ENCODE peak calls at places on chromosomes 5 and 9, in four cellular contexts. D, T, A and B are unnamed samples.

GRCh38 chr9:21779397-21779796 is 23.0 kb upstream of the MTAP start:
- DNase-seq in T (peak; percentile 55), A (no peak), D (no peak), B (no peak)

GRCh38 chr5:172940242-172941066 is 18.8 kb upstream of the RPL26L1 start:
- DNase-seq in D (peak; percentile 32), T (no peak), A (no peak), B (no peak)

GRCh38 chr5:38797838-38798237 is 48.0 kb upstream of the OSMR start:
- DNase-seq in T (no peak), D (no peak), A (no peak), B (no peak)

GRCh38 chr9:131608469-131609115 is 63.3 kb downstream of the PRRT1B start:
- DNase-seq in D (peak; percentile 85), A (no peak), T (peak; percentile 93), B (no peak)

GRCh38 chr5:74765201-74765600 is 1.7 kb downstream of the GFM2 start:
- DNase-seq in T (peak; percentile 19), A (no peak), D (no peak), B (no peak)

GRCh38 chr5:57784106-57784505 is 301.5 kb upstream of the ACTBL2 start:
- DNase-seq in A (no peak), T (peak; percentile 40), D (no peak), B (no peak)

GRCh38 chr5:93378073-93378472 is 202.9 kb downstream of the NR2F1-AS1 start:
- DNase-seq in A (no peak), T (peak; percentile 88), D (no peak), B (no peak)

GRCh38 chr9:86549434-86549833 is 195.2 kb upstream of the TUT7 start:
- DNase-seq in T (peak; percentile 70), D (no peak), A (no peak), B (no peak)

GRCh38 chr9:70988551-70988950 is 132.9 kb downstream of the TRPM3 start:
- DNase-seq in D (no peak), A (no peak), T (no peak), B (no peak)

GRCh38 chr5:84292000-84292642 is 92.6 kb downstream of the EDIL3 start:
- DNase-seq in A (no peak), D (no peak), T (no peak), B (no peak)

GRCh38 chr5:123035320-123035949 is 1.1 kb downstream of the PPIC start:
- DNase-seq in A (no peak), D (peak; percentile 84), T (peak; percentile 48), B (no peak)

GRCh38 chr9:35026671-35027070 is 37.1 kb downstream of the DNAJB5 start:
- DNase-seq in T (no peak), D (no peak), A (no peak), B (no peak)

GRCh38 chr5:39489263-39489662 is 64.5 kb upstream of the DAB2 start:
- DNase-seq in T (no peak), A (no peak), D (no peak), B (no peak)

GRCh38 chr5:159422371-159422770 is 92.1 kb upstream of the IL12B start:
- DNase-seq in A (no peak), D (no peak), T (peak; percentile 64), B (no peak)

GRCh38 chr9:70566743-70567142 is 152.3 kb upstream of the KLF9 start:
- DNase-seq in T (no peak), A (no peak), D (no peak), B (no peak)

GRCh38 chr5:13511442-13511841 is 433.0 kb downstream of the DNAH5 start:
- DNase-seq in T (no peak), D (no peak), A (no peak), B (no peak)

GRCh38 chr9:98327249-98327561 is 71.8 kb upstream of the TBC1D2 start:
- DNase-seq in A (no peak), T (no peak), D (no peak), B (no peak)

GRCh38 chr5:6161257-6161656 is 217.1 kb downstream of the MED10 start:
- DNase-seq in T (no peak), A (no peak), D (no peak), B (no peak)

GRCh38 chr5:17743580-17744435 is 109.5 kb downstream of the TAF11L14 start:
- DNase-seq in T (peak; percentile 92), D (no peak), A (no peak), B (no peak)

GRCh38 chr5:149757956-149758355 is 27.8 kb downstream of the PPARGC1B start:
- DNase-seq in D (no peak), A (no peak), T (no peak), B (no peak)

GRCh38 chr5:149206524-149207141 is 65.0 kb upstream of the AFAP1L1 start:
- DNase-seq in A (no peak), T (peak; percentile 24), D (no peak), B (no peak)

GRCh38 chr9:27331393-27331792 is 34.4 kb upstream of the EQTN start:
- DNase-seq in T (no peak), D (no peak), A (no peak), B (no peak)

GRCh38 chr5:107331882-107332281 is 338.9 kb downstream of the EFNA5 start:
- DNase-seq in A (no peak), D (no peak), T (peak; percentile 17), B (no peak)

GRCh38 chr5:175248416-175248905 is 195.5 kb downstream of the DRD1 start:
- DNase-seq in T (peak; percentile 80), D (no peak), A (no peak), B (no peak)

GRCh38 chr5:110386782-110387181 is 339.7 kb downstream of the TMEM232 start:
- DNase-seq in A (no peak), T (peak; percentile 92), D (no peak), B (no peak)

GRCh38 chr9:100206899-100207298 is 107.9 kb downstream of the INVS start:
- DNase-seq in T (peak; percentile 73), A (no peak), D (no peak), B (no peak)

GRCh38 chr5:76337949-76338589 is 65.0 kb upstream of the IQGAP2 start:
- DNase-seq in D (no peak), A (peak; percentile 26), T (peak; percentile 76), B (peak; percentile 32)

GRCh38 chr9:120579139-120579749 is 723 bp downstream of the CDK5RAP2 start:
- DNase-seq in A (no peak), D (no peak), T (no peak), B (no peak)

GRCh38 chr5:136374003-136374402 is 8.7 kb upstream of the TRPC7 start:
- DNase-seq in D (no peak), T (peak; percentile 21), A (no peak), B (no peak)

GRCh38 chr5:139105621-139106071 is 92.5 kb downstream of the SIL1 start:
- DNase-seq in D (no peak), T (no peak), A (no peak), B (peak; percentile 17)

GRCh38 chr5:123001801-123002200 is 34.7 kb downstream of the PPIC start:
- DNase-seq in D (no peak), A (no peak), T (no peak), B (no peak)

GRCh38 chr9:26746357-26747072 is 146.1 kb downstream of the CAAP1 start:
- DNase-seq in T (peak; percentile 35), D (no peak), A (no peak), B (no peak)

GRCh38 chr5:176796970-176797369 is 13.4 kb upstream of the UNC5A start:
- DNase-seq in A (no peak), T (no peak), D (no peak), B (no peak)

GRCh38 chr5:50301756-50302155 is 139.3 kb downstream of the EMB start:
- DNase-seq in D (no peak), A (no peak), T (no peak), B (no peak)

GRCh38 chr9:33443047-33443446 is 4.3 kb downstream of the AQP3 start:
- DNase-seq in T (no peak), A (no peak), D (peak; percentile 90), B (no peak)

GRCh38 chr5:957730-958485 is 50.7 kb upstream of the NKD2 start:
- DNase-seq in D (peak; percentile 70), T (no peak), A (peak; percentile 7), B (no peak)

GRCh38 chr5:126386146-126386545 is 37.1 kb upstream of the GRAMD2B start:
- DNase-seq in D (no peak), T (peak; percentile 39), A (no peak), B (no peak)

GRCh38 chr5:97545856-97546570 is 363.0 kb upstream of the RIOK2 start:
- DNase-seq in D (no peak), T (peak; percentile 33), A (no peak), B (no peak)

DNA sequence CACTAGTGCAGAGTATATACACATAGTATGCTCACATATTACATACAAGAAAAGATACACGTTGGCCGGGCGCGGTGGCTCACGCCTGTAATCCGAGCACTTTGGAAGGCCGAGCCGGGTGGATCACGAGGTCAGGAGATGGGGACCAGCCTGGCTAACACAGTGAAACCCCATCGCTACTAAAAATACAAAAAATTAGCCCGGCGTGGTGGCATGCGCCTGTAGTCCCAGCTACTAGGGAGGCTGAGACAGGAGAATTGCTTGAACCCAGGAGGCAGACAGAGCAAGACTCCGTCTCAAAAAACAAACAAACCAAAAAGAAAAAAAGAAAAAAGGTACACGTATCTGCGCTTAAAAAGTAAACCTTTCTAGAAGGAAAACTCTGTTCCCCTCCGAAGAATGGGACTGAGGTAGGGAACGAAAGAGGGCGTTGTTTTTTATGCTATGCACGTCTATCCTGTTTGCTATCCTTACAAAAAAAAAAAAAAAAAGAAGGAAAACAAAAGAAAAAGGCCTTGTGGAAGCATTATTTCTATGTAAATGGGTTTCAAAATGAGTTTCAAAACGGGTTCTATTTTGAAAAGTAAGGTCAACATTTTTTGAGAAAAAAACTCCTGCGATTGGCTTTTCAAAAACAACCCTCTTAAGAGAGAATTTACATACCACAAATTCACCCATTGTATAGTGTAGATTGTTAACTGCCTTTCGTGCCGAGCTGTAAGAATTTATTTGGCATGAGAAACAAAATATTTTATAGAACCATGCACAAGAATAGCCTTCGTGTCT is 1.2 kb downstream of the AK3 start:
- DNase-seq in A (no peak), T (peak; percentile 23), D (no peak), B (peak; percentile 5)
- TF ChIP-seq CTCF in A (no peak), T (peak; percentile 4), D (no peak), B (no peak)

GRCh38 chr5:66174338-66174737 is 30.2 kb downstream of the SREK1 start:
- DNase-seq in D (no peak), T (peak; percentile 25), A (no peak), B (no peak)
- TF ChIP-seq CTCF in D (no peak), T (peak; percentile 50), A (peak; percentile 54), B (peak; percentile 62)

GRCh38 chr9:106717686-106718085 is 145.3 kb upstream of the ZNF462 start:
- DNase-seq in A (no peak), D (no peak), T (peak; percentile 87), B (no peak)
- TF ChIP-seq CTCF in A (peak; percentile 20), D (peak; percentile 14), T (peak; percentile 34), B (peak; percentile 46)

DNA sequence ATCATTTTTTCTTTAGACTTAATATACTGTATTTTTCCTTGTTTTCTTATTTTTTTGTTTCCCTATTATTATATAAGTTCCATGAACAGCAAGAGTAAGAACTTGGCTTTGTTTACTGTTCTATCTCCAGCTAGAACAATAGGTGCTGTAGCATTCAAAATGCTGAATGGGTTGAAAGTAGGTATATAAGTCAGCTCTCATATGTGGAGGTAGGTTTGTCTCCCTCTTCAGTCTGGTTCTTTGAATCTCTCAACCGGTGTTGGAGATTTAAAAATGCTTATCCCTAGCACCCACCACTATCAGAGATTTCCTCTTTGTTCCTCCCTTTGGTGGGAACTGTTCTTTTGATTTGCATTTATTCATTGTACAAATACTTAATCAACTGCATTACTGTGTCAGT is 87.5 kb upstream of the FSD1L start:
- DNase-seq in T (no peak), D (no peak), A (no peak), B (no peak)
- TF ChIP-seq CTCF in T (no peak), D (no peak), A (no peak), B (no peak)